ENCODE peak calls at places on chromosome 12, in four cellular contexts. I, O, C and D are unnamed samples.
A peak's percentile ranks its signal among the peaks of the same experiment; 100 is the strongest.

GRCh38 chr12:58502236-58502635 is 418.1 kb downstream of the LRIG3 start:
- DNase-seq in I (no peak), C (no peak), O (no peak), D (no peak)

GRCh38 chr12:64229240-64229639 is 7.1 kb upstream of the KICS2 start:
- DNase-seq in O (no peak), I (no peak), C (no peak), D (no peak)

GRCh38 chr12:76109879-76110278 is 25.4 kb upstream of the NAP1L1 start:
- DNase-seq in O (no peak), C (no peak), I (no peak), D (no peak)

GRCh38 chr12:120207227-120207626 is 6.3 kb upstream of the RPLP0 start:
- DNase-seq in I (no peak), C (no peak), O (no peak), D (no peak)

GRCh38 chr12:121957831-121958515 is 39.6 kb downstream of the CFAP251 start:
- DNase-seq in C (no peak), I (no peak), O (no peak), D (no peak)

GRCh38 chr12:4257442-4257841 is 16.1 kb upstream of the CCND2 start:
- DNase-seq in O (no peak), C (no peak), I (no peak), D (no peak)

GRCh38 chr12:124160102-124160501 is 134.8 kb upstream of the RFLNA start:
- DNase-seq in C (no peak), O (no peak), I (no peak), D (no peak)

GRCh38 chr12:90024261-90024660 is 315.6 kb upstream of the ATP2B1 start:
- DNase-seq in I (no peak), C (no peak), O (no peak), D (no peak)

GRCh38 chr12:72077111-72077820 is 138.6 kb downstream of the TPH2 start:
- DNase-seq in O (no peak), C (no peak), I (no peak), D (no peak)
- TF ChIP-seq BRCA1 in O (no peak), C (no peak), I (no peak), D (no peak)

DNA sequence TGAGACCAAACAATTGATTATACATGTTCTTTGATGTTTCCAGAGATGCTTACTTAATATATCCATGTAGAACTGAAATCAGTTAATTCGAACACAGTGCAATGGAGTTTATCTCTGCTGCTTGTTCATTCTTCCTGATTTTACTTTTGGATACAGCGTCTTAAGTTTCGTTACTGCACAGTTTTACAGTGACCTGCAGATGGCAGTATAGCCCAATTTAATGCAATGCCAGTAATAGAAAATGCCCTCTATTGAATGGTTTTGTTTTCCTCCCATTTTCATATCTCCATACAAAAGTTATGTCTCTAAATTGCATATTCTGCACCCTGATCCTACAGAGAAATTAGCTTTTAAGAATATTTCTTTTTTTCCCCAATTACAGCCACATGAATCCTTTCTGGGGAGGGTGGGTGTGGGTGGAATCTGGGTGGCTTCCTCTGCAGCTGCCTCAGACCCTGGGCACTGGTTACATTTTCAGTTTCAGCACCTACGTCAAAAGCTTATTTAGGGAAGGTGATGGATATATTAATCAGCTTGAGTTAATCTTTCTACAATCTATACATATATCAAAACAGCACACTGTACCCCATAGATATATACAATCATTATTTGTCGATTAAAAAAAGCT is 101.1 kb upstream of the DCD start:
- DNase-seq in O (peak; percentile 5), I (peak; percentile 26), C (no peak), D (peak; percentile 31)
- TF ChIP-seq BRCA1 in O (no peak), I (no peak), C (no peak), D (no peak)

DNA sequence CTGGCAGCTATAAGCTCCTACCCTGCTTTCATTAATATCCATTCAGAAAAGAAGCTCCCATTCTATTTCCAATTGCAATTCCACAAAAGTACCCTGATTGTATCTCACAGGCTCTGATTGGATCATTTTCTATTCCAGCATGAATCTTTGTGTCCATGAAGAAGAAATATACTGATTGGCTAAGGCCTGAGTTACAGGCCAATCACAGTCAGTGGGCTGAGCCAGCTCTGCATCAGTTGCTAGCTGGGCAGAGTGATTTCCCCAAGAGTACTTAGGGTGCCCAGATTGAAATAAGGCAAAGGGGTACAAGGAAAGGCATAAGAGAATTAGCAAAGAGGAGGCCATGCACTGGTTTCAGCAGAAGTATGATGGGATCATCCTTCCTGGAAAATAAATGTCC is 14.4 kb downstream of the ART4 start:
- DNase-seq in O (peak; percentile 12), I (no peak), C (no peak), D (peak; percentile 11)
- TF ChIP-seq BRCA1 in O (no peak), I (no peak), C (no peak), D (no peak)

GRCh38 chr12:49662998-49663843 is 39.9 kb downstream of the PRPF40B start:
- DNase-seq in I (peak; percentile 14), O (peak; percentile 75), C (peak; percentile 21), D (peak; percentile 51)

GRCh38 chr12:49658276-49658675 is 34.9 kb downstream of the PRPF40B start:
- DNase-seq in O (no peak), I (no peak), C (no peak), D (no peak)

GRCh38 chr12:49664167-49664566 is 40.8 kb downstream of the PRPF40B start:
- DNase-seq in O (no peak), I (no peak), C (no peak), D (no peak)

GRCh38 chr12:49659753-49660152 is 36.4 kb downstream of the PRPF40B start:
- DNase-seq in C (no peak), I (no peak), O (no peak), D (no peak)

DNA sequence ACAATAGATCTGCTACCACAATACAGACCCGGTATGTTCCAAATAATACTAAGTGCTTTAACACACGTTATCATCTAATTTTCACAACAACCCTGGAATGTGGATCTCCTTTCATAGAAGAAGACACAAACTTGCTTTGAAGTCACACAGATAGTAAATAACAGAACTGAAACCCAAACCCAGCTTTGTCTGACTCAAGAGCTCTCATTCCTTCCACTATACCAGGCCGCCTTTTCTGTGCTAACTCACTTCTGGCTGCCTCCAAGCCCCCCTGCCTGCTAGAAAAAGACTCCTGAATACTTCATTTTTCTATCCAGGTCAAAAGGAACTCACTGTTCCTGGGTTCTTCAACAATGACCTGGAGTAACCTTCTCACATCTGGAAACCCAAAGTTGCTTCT is 37.8 kb downstream of the PRPF40B start:
- DNase-seq in I (no peak), C (no peak), O (no peak), D (no peak)
- TF ChIP-seq BRCA1 in I (no peak), C (no peak), O (no peak), D (no peak)